ENCODE peak calls at places on chromosomes 2 and 18, in four cellular contexts. J is right atrium auricular region, U is lower leg skin, I is heart left ventricle. M is an unnamed sample.

GRCh38 chr2:65630643-65631042 is 198.2 kb upstream of the SPRED2 start:
- DNase-seq in J (no peak), U (no peak), I (no peak), M (no peak)

GRCh38 chr2:118990757-118991545 is 49.0 kb downstream of the MARCO start:
- DNase-seq in I (peak), U (peak), J (no peak), M (no peak)

GRCh38 chr2:239035361-239035814 is 187.5 kb downstream of the TWIST2 start:
- DNase-seq in J (no peak), I (peak), U (no peak), M (no peak)

GRCh38 chr18:46013484-46014189 is 46.5 kb upstream of the EPG5 start:
- DNase-seq in I (no peak), U (no peak), J (no peak), M (no peak)

GRCh38 chr2:230471074-230471473 is 55.1 kb downstream of the SP100 start:
- DNase-seq in U (no peak), I (no peak), J (no peak), M (no peak)

GRCh38 chr2:135255208-135255607 is 203.1 kb downstream of the RAB3GAP1 start:
- DNase-seq in J (no peak), I (no peak), U (no peak), M (no peak)

GRCh38 chr2:28101892-28102291 is 211.4 kb downstream of the BABAM2 start:
- DNase-seq in J (no peak), I (no peak), U (no peak), M (no peak)

GRCh38 chr2:195610708-195611107 is 46.3 kb upstream of the SLC39A10 start:
- DNase-seq in U (no peak), J (no peak), I (no peak), M (no peak)

GRCh38 chr2:66440011-66440542 is 5.2 kb downstream of the MEIS1 start:
- DNase-seq in U (no peak), I (peak), J (no peak), M (no peak)

GRCh38 chr18:61738488-61738887 is 154.3 kb downstream of the RNF152 start:
- DNase-seq in J (no peak), I (no peak), U (no peak), M (no peak)

GRCh38 chr2:62568983-62569837 is 63.2 kb upstream of the TMEM17 start:
- DNase-seq in J (no peak), U (no peak), I (no peak), M (no peak)

GRCh38 chr2:14756981-14757657 is 124.6 kb downstream of the LRATD1 start:
- DNase-seq in U (no peak), J (no peak), I (no peak), M (peak)

GRCh38 chr2:120554625-120555032 is 181.0 kb upstream of the GLI2 start:
- DNase-seq in J (no peak), U (no peak), I (no peak), M (no peak)

GRCh38 chr18:22170421-22171262 is 1.3 kb downstream of the GATA6 start:
- DNase-seq in U (peak), J (no peak), I (peak), M (no peak)

GRCh38 chr2:170336916-170337315 is 159.0 kb downstream of the MYO3B start:
- DNase-seq in U (no peak), J (no peak), I (no peak), M (no peak)

GRCh38 chr2:170339324-170339723 is 161.4 kb downstream of the MYO3B start:
- DNase-seq in J (no peak), U (no peak), I (no peak), M (no peak)

GRCh38 chr2:170340693-170341068 is 162.7 kb downstream of the MYO3B start:
- DNase-seq in I (no peak), J (no peak), U (no peak), M (no peak)

GRCh38 chr2:170341684-170342631 is 164.0 kb downstream of the MYO3B start:
- DNase-seq in J (no peak), U (no peak), I (no peak), M (no peak)

GRCh38 chr2:170339753-170340692 is 162.1 kb downstream of the MYO3B start:
- DNase-seq in J (no peak), I (no peak), U (no peak), M (no peak)
- H3K4me3 ChIP-seq in J (no peak), I (no peak), U (no peak), M (no peak)

DNA sequence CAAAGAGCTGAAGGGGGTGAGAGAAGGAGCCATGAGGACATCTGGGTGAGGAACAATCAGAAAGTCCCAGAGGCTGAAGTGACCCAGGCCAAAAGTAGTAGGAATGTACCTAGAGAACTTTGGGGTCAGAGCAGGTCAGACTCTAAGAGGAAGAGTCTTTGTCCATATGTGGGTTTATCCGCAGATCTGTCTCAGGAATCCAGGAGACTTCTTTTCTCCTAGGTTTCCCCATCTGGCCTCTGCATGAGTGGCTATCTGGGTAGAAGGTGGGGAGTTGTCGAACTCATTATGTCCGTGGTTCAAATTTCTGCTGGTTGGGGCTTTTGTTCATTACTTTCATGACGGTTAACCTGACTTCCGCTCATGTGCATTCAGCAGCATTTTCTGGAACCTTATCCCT is 1.8 kb downstream of the LIPG start:
- DNase-seq in U (no peak), J (no peak), I (no peak), M (no peak)
- H3K4me3 ChIP-seq in U (no peak), J (no peak), I (no peak), M (peak)

DNA sequence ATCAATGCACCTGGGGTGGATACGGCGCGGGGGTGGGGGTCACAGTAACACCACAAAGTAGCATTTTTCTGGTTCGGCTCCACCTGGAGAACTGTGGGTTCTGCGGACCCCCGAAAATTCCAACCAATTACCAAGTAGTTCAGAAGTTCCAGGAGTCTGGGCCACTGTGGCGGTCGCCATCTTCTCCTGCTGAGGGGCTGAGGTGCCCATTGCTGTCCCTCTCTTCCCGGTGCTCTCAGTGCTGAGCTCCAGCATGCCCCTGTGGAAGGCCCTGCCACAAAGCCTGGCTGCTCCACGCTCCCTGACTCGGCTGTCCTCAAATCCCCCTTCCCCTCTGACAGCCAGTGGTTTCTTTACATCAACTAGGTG is 79.3 kb downstream of the GFPT1 start:
- DNase-seq in J (no peak), I (no peak), U (no peak), M (no peak)
- H3K4me3 ChIP-seq in J (no peak), I (no peak), U (no peak), M (no peak)

GRCh38 chr2:38742797-38743559 is 8.2 kb downstream of the SRSF7 start:
- DNase-seq in I (no peak), J (no peak), U (no peak), M (no peak)

GRCh38 chr2:38741542-38741852 is 9.7 kb downstream of the SRSF7 start:
- DNase-seq in J (no peak), I (no peak), U (no peak), M (no peak)

GRCh38 chr2:38747007-38747424 is 4.1 kb downstream of the SRSF7 start:
- DNase-seq in U (no peak), J (no peak), I (no peak), M (no peak)

GRCh38 chr2:38743672-38744398 is 7.3 kb downstream of the SRSF7 start:
- DNase-seq in J (no peak), U (no peak), I (no peak), M (no peak)

DNA sequence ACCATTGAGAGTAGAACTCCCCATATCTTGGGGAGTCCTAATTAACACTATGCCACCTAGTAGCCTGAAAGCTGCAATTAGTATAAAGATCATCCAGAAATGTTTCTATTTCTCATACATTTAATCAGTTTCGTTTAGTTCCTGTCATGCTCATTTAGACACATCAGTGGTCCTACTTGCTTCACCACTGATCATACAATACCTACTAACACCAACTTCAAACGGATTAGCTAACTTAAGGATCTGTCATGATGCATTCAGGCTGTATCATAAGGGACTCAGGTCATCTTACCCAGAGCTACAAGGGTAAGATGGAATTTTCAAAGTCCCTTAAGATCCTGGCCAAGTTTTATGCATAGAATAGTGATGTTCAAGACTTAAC is 6.8 kb downstream of the SRSF7 start:
- DNase-seq in I (no peak), U (no peak), J (no peak), M (no peak)
- H3K4me3 ChIP-seq in I (no peak), U (no peak), J (no peak), M (no peak)

DNA sequence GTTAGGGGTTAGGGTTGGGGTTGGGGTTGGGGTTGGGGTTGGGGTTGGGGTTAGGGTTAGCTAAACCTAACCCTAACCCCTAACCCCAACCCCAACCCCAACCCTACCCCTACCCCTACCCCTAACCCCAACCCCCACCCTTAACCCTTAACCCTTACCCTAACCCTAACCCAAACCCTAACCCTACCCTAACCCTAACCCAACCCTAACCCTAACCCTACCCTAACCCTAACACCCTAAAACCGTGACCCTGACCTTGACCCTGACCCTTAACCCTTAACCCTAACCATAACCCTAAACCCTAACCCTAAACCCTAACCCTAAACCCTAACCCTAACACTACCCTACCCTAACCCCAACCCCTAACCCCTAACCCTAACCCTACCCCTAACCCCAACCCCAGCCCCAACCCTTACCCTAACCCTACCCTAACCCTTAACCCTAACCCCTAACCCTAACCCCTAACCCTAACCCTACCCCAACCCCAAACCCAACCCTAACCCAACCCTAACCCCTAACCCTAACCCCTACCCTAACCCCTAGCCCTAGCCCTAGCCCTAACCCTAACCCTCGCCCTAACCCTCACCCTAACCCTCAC is 24.1 kb upstream of the RABL2A start:
- DNase-seq in I (no peak), J (no peak), U (no peak), M (no peak)
- H3K4me3 ChIP-seq in I (no peak), J (peak), U (no peak), M (peak)